ENCODE peak calls at places on chromosomes 3 and 15, in eight cellular contexts. A is CD8-positive, alpha-beta T cell; K is lung; Y is A549; R is ovary; E is sigmoid colon; Q is esophagus squamous epithelium; V is fibroblast of lung. D is an unnamed sample. For H3K4me1, the result is how much of the 10 kb centered on the place peaks cover.

GRCh38 chr3:147389265-147390175 is 16.8 kb downstream of the ZIC4 start:
- DNase-seq in A (no peak), K (no peak), Y (no peak), R (no peak), E (no peak), Q (no peak), V (no peak), D (no peak)

GRCh38 chr3:119880966-119881365 is 99.1 kb downstream of the NR1I2 start:
- DNase-seq in A (no peak), K (no peak), Y (no peak), R (no peak), E (no peak), Q (no peak), V (peak), D (no peak)

GRCh38 chr15:87369269-87369668 is 887.3 kb downstream of the NTRK3 start:
- DNase-seq in A (no peak), K (no peak), Y (peak), R (no peak), E (no peak), Q (no peak), V (peak), D (no peak)

GRCh38 chr3:117688583-117688982 is 979.0 kb downstream of the TUSC7 start:
- DNase-seq in A (no peak), K (no peak), Y (no peak), R (no peak), E (no peak), Q (no peak), V (no peak), D (peak)

GRCh38 chr3:114452176-114452744 is 158.4 kb downstream of the TIGIT start:
- DNase-seq in A (no peak), K (no peak), Y (no peak), R (no peak), E (no peak), Q (no peak), V (peak), D (no peak)

GRCh38 chr3:12508316-12508715 is 24.0 kb downstream of the TSEN2 start:
- DNase-seq in A (no peak), K (no peak), Y (peak), R (peak), E (peak), Q (no peak), V (peak), D (no peak)

GRCh38 chr3:159785276-159785675 is 203.4 kb upstream of the IL12A start:
- DNase-seq in A (no peak), K (no peak), Y (peak), R (no peak), E (no peak), Q (no peak), V (peak), D (no peak)

GRCh38 chr15:25501828-25502446 is 63.1 kb upstream of the UBE3A start:
- DNase-seq in A (no peak), K (peak), Y (peak), R (no peak), E (no peak), Q (no peak), V (peak), D (no peak)

GRCh38 chr3:127035672-127036071 is 52.8 kb downstream of the PLXNA1 start:
- DNase-seq in A (no peak), K (peak), Y (peak), R (peak), E (peak), Q (no peak), V (peak), D (peak)

GRCh38 chr3:188170461-188171459 is 16.8 kb downstream of the LPP start:
- DNase-seq in A (no peak), K (no peak), Y (peak), R (no peak), E (no peak), Q (no peak), V (no peak), D (no peak)

GRCh38 chr15:73051402-73051810 is 857 bp upstream of the NEO1 start:
- DNase-seq in A (no peak), K (peak), Y (no peak), R (peak), E (peak), Q (no peak), V (no peak), D (peak)

GRCh38 chr3:16011376-16011775 is 163.1 kb upstream of the GALNT15 start:
- DNase-seq in A (no peak), K (no peak), Y (no peak), R (no peak), E (no peak), Q (no peak), V (peak), D (no peak)

GRCh38 chr3:119649764-119650163 is 10.6 kb downstream of the POPDC2 start:
- DNase-seq in A (no peak), K (no peak), Y (no peak), R (no peak), E (no peak), Q (no peak), V (peak), D (no peak)

GRCh38 chr3:122343654-122344053 is 18.6 kb downstream of the CSTA start:
- DNase-seq in A (no peak), K (no peak), Y (no peak), R (no peak), E (no peak), Q (no peak), V (peak), D (no peak)

GRCh38 chr3:187744169-187745151 is 808 bp downstream of the BCL6 start:
- DNase-seq in A (peak), K (no peak), Y (peak), R (peak), E (peak), Q (no peak), V (peak), D (peak)

GRCh38 chr3:29291262-29291981 is 10.6 kb downstream of the RBMS3 start:
- DNase-seq in A (no peak), K (no peak), Y (no peak), R (no peak), E (no peak), Q (no peak), V (no peak), D (no peak)

GRCh38 chr3:127135241-127136023 is 57.5 kb upstream of the PRR23E start:
- DNase-seq in A (no peak), K (no peak), Y (no peak), R (no peak), E (no peak), Q (no peak), V (peak), D (no peak)

GRCh38 chr3:173396191-173397041 is 1.1 kb upstream of the NLGN1 start:
- DNase-seq in A (no peak), K (no peak), Y (no peak), R (peak), E (no peak), Q (no peak), V (peak), D (no peak)

GRCh38 chr3:133540896-133541674 is 32.4 kb upstream of the CDV3 start:
- DNase-seq in A (no peak), K (no peak), Y (peak), R (no peak), E (no peak), Q (no peak), V (peak), D (no peak)

GRCh38 chr3:131020122-131020693 is 6.4 kb downstream of the ASTE1 start:
- DNase-seq in A (no peak), K (no peak), Y (no peak), R (no peak), E (no peak), Q (no peak), V (no peak), D (no peak)

GRCh38 chr15:51874751-51875644 is 45.5 kb downstream of the TMOD3 start:
- DNase-seq in A (no peak), K (no peak), Y (peak), R (peak), E (peak), Q (no peak), V (peak), D (peak)

GRCh38 chr3:11226042-11226370 is 46.2 kb upstream of the ATG7 start:
- DNase-seq in A (no peak), K (no peak), Y (no peak), R (no peak), E (no peak), Q (no peak), V (no peak), D (peak)

GRCh38 chr3:21020681-21021080 is 730.3 kb downstream of the ZNF385D start:
- DNase-seq in A (no peak), K (no peak), Y (no peak), R (no peak), E (no peak), Q (no peak), V (no peak), D (no peak)

GRCh38 chr3:12192655-12193484 is 34.2 kb upstream of the TIMP4 start:
- DNase-seq in A (no peak), K (no peak), Y (no peak), R (no peak), E (no peak), Q (no peak), V (no peak), D (no peak)

GRCh38 chr3:33355611-33356010 is 78.4 kb downstream of the FBXL2 start:
- DNase-seq in A (no peak), K (no peak), Y (peak), R (no peak), E (no peak), Q (no peak), V (peak), D (no peak)

GRCh38 chr3:162865466-162865865 is 1368.9 kb downstream of the OTOL1 start:
- DNase-seq in A (no peak), K (no peak), Y (no peak), R (no peak), E (no peak), Q (no peak), V (no peak), D (no peak)

GRCh38 chr15:48890375-48890972 is 12.5 kb downstream of the EID1 start:
- DNase-seq in A (no peak), K (no peak), Y (no peak), R (no peak), E (no peak), Q (no peak), V (no peak), D (no peak)

DNA sequence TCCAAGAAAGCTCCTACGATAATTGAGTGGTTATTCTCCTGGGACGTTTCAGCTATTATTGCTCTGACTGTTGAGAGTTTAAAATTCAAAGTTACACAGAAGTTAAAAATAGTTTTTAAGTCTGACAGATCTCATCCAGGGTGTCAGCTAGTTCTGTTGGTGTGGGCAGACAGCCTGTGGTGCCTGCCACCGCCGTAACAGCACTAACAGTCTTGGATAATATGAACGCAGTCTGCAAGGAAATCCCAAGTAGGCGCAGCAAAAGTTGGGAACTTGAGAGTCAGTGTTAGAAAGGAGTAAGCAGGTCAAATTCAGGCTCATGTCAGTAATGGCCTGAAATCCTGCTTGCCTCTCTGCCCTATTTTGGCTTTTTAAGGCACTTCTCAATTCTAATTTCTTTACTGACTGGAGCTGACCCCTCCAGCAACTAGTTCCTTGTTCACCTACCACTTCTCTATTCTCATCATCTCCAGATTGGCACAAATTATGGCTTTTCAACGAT is 1.7 kb downstream of the CRYBG3 start:
- DNase-seq in A (no peak), K (no peak), Y (no peak), R (no peak), E (no peak), Q (no peak), V (no peak), D (no peak)
- H3K4me3 ChIP-seq in A (no peak), K (no peak), Y (peak), R (peak), E (peak), Q (peak), V (peak), D (peak)

GRCh38 chr3:14228611-14229470 is 50.2 kb downstream of the LSM3 start:
- DNase-seq in A (no peak), K (no peak), Y (no peak), R (peak), E (no peak), Q (no peak), V (no peak), D (no peak)
- H3K4me1 ChIP-seq in A (under half), K (under half), Y (under half), R (under half), E (under half), Q (under half), V (under half), D (under half)

GRCh38 chr15:34360298-34360697 is 6.7 kb downstream of the LPCAT4 start:
- DNase-seq in A (no peak), K (no peak), Y (peak), R (no peak), E (no peak), Q (no peak), V (no peak), D (no peak)

GRCh38 chr15:34359416-34359815 is 7.6 kb downstream of the LPCAT4 start:
- DNase-seq in A (no peak), K (no peak), Y (no peak), R (no peak), E (no peak), Q (no peak), V (no peak), D (peak)

GRCh38 chr15:34358948-34359347 is 8.0 kb downstream of the LPCAT4 start:
- DNase-seq in A (no peak), K (no peak), Y (no peak), R (no peak), E (no peak), Q (no peak), V (no peak), D (no peak)

GRCh38 chr15:34357653-34358052 is 9.3 kb downstream of the LPCAT4 start:
- DNase-seq in A (no peak), K (no peak), Y (no peak), R (no peak), E (no peak), Q (no peak), V (no peak), D (no peak)

DNA sequence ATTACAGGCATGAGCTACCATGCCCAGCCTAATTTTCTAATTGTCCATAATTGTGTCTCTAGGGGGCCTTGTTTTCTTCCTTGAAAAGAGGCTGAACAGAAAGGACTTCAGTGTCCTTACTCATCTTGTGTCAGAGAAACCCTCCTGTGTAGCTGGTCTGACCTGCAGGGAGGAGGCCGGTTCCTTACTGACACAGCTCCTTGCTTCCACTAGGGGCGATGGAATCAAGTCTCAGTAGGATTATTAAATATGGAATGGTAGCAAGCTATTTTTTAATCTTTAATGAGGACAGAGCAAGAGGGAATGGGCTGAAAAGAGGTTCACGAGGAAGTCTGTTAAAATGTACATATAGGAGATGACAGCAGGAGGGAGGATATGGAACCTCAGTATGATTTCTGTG is 8.6 kb downstream of the LPCAT4 start:
- DNase-seq in A (no peak), K (no peak), Y (peak), R (no peak), E (no peak), Q (no peak), V (no peak), D (no peak)
- TF ChIP-seq CTCF in A (no peak), K (no peak), Y (peak), R (no peak), E (no peak), Q (no peak), V (peak), D (no peak)

DNA sequence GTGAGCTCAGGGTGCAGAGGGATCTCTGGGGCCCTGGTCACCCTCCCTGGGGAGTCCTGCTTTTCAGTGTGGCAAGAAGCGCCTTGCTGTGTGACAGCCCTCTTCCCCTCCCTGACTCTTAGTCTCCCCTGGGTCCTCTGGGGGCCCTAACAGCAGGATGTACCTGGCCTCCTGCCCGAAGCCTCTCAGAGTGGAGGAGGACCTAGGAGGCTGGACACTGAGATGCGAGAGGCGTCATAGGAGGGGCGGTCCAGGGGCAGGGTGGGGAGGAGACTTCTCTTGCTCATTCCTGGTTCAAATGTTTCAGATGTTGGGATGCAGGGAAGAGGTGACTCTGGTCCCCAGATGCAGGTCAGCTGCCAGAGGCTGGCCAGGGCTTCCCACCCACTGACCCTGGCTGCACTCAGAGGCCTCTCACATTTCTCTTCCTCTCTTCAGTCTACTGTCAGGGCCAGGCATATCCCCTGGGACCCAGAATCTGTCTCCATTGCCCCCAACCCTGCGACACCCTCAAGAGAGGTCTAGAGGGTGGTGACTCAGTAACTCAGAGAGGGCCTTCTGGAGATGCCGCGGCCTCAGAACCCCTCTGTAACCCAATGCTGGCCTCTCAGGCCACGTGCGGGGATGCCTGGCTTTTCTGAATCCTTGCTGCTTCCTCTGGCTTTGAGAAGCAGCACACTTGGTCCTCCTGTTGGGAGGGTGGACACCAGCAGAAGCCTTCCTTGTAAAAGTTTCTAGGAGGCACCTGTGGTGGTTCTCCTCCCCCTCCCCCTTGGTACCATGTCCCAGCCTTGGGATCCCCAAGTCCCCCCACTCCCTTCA is 25.9 kb downstream of the SNX33 start:
- DNase-seq in A (no peak), K (peak), Y (no peak), R (peak), E (peak), Q (no peak), V (peak), D (peak)
- H3K4me3 ChIP-seq in A (no peak), K (no peak), Y (no peak), R (no peak), E (peak), Q (no peak), V (no peak), D (no peak)

GRCh38 chr15:78058401-78058935 is 19.0 kb downstream of the TBC1D2B start:
- DNase-seq in A (no peak), K (no peak), Y (no peak), R (no peak), E (no peak), Q (no peak), V (no peak), D (no peak)
- H3K4me1 ChIP-seq in A (half or more), K (under half), Y (under half), R (under half), E (half or more), Q (half or more), V (under half), D (half or more)

DNA sequence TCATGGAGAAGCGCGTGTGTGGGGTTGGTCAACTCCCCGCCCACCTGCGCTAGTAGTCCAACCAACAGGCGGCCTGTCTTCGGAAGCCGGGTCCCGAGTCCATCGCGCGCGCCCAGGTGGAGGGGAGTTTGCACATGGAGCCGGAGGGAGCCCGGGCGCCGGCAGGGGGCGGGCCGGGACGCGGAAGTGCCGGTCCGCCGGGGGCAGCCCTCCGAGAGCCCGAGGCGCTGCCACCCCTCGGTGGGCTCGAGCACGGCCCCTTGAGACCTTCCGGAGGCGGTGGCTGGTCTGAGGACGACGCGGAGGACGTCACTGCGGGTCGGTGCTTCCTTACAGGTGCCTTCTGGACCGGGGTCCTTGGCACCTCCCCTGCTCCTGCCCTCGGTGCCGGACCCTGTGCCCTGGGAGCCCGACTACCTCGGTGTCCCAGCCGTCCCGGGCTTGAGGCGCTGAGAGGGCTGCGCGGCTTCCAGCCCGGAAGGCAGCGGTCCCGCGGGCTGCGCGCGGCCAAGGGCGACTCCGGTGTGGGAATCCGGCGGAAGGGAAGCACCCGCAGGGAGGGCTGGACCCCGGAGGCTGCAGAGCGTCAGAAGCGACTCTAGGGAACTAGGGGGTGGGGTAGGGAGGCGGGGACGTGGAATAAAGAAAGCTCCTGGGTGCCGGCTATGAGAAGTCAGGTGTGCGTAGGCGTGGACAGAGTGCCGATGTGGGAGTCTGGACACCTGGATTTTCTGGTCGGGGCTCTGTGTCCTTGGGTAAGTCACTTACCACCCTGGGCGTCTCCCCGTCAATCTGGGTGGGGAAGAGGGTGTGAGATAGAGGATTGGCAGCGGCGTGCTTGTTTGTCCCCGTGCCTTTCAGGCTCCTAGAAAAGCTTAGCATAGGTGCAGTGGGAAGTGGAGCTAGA is 212.3 kb downstream of the FGF12 start:
- DNase-seq in A (no peak), K (no peak), Y (peak), R (no peak), E (no peak), Q (no peak), V (no peak), D (peak)
- TF ChIP-seq CTCF in A (no peak), K (no peak), Y (no peak), R (no peak), E (no peak), Q (no peak), V (no peak), D (peak)

D was measured in stomach.